ENCODE peak calls at places on chromosomes 3 and 15, in four cellular contexts. C is K562, K is H1, H is HepG2. P is an unnamed sample.

GRCh38 chr3:135229018-135229495 is 434.0 kb downstream of the EPHB1 start:
- DNase-seq in C (no peak), K (no peak), H (no peak), P (no peak)

GRCh38 chr3:142977399-142977728 is 13.9 kb upstream of the PAQR9 start:
- DNase-seq in C (no peak), K (no peak), H (no peak), P (no peak)

GRCh38 chr15:60469893-60470641 is 8.9 kb downstream of the ICE2 start:
- DNase-seq in C (no peak), K (no peak), H (peak), P (no peak)

GRCh38 chr3:46114324-46114988 is 87.2 kb upstream of the XCR1 start:
- DNase-seq in C (no peak), K (no peak), H (peak), P (no peak)

GRCh38 chr15:62124953-62125263 is 40.2 kb downstream of the C2CD4B start:
- DNase-seq in C (no peak), K (no peak), H (no peak), P (no peak)

GRCh38 chr3:180870008-180870733 is 42.3 kb upstream of the FXR1 start:
- DNase-seq in C (peak), K (peak), H (no peak), P (no peak)

GRCh38 chr15:66646308-66646707 is 55.7 kb upstream of the SMAD6 start:
- DNase-seq in C (no peak), K (no peak), H (no peak), P (no peak)

GRCh38 chr3:39428745-39429201 is 22.3 kb downstream of the RPSA start:
- DNase-seq in C (no peak), K (peak), H (no peak), P (no peak)

GRCh38 chr15:75347222-75348033 is 589 bp downstream of the NEIL1 start:
- DNase-seq in C (peak), K (peak), H (no peak), P (no peak)

GRCh38 chr15:89396723-89397652 is 62.4 kb upstream of the POLG start:
- DNase-seq in C (no peak), K (no peak), H (no peak), P (no peak)

GRCh38 chr3:121648219-121648958 is 12.3 kb downstream of the HCLS1 start:
- DNase-seq in C (no peak), K (no peak), H (no peak), P (no peak)

GRCh38 chr3:149717391-149718056 is 34.8 kb downstream of the COMMD2 start:
- DNase-seq in C (peak), K (peak), H (peak), P (no peak)

GRCh38 chr3:100706365-100706764 is 2.9 kb upstream of the TFG start:
- DNase-seq in C (no peak), K (no peak), H (no peak), P (no peak)

GRCh38 chr3:159892171-159892791 is 96.4 kb upstream of the IL12A start:
- DNase-seq in C (no peak), K (no peak), H (no peak), P (no peak)
- TF ChIP-seq GABPA in C (no peak), K (no peak), H (no peak), P (no peak)

DNA sequence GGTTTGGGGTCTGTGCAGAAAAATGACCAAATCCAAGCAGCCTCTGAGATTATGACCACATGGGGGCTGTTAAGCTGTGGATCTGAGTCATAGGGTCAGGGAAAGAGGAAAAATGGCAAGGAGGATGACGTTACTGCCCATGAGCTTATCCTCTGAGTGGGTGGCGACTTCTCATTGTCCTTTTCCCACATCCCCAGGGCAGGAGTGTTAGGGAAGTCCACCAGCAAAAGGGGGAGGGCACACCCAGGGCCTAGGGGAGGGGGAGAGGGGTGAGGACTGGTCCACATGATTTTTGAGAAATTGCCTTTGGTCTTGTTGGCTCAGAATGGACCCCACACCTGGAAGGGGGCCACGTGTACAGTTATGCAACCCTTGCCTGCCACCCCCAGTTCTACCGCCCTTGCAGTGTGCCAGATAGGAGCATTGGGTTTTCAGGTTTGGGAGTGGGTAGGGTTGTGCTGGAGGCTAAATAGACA is 2.6 kb downstream of the CD276 start:
- DNase-seq in C (peak), K (no peak), H (no peak), P (no peak)
- TF ChIP-seq CTCF in C (no peak), K (no peak), H (no peak), P (no peak)

DNA sequence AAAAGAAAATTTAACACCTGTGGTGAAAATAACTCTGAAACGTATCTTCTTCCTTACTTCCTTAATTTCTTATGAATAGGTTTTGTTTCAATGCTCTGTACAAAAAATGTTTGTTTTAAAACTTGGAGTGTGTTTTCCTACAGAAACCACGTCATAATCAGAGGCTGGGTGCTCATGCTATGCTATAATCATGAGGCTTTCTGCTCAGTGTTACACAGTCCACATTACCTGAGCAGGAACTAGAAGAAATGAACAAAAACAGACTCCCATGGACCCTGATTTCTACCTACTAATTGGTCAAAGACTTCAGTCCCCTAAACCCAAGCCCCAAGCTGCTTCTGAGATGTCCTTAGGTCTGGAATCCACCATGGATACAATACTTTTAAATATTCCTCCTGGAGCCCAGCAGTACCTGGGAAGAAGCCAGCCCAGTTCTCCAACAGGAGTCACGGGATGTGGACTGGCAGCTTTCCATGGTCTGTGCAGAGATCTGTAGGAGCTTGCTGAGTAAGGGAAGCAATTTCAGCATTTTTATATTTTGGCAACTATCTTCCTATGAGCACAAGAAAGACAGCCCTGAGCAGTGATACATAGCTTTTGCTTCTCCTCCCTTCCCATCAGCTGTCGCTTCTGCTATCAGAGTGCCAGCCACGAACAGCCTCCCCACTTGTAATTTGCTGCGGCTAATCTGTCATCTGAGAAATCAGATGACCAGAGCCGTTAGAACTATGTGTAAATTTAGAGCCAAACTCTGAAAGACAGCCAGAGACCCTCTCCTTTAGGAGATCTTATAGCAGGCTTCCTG is 65.5 kb downstream of the WDR72 start:
- DNase-seq in C (no peak), K (no peak), H (no peak), P (no peak)
- TF ChIP-seq HDAC2 in C (no peak), K (no peak), H (no peak), P (no peak)

GRCh38 chr3:124520970-124521369 is 209.3 kb upstream of the UMPS start:
- DNase-seq in C (no peak), K (no peak), H (peak), P (no peak)
- TF ChIP-seq GABPA in C (no peak), K (no peak), H (peak), P (no peak)

GRCh38 chr3:114447950-114448479 is 154.2 kb downstream of the TIGIT start:
- DNase-seq in C (no peak), K (no peak), H (no peak), P (no peak)

GRCh38 chr3:114445233-114445632 is 151.4 kb downstream of the TIGIT start:
- DNase-seq in C (no peak), K (no peak), H (no peak), P (no peak)

GRCh38 chr3:114446605-114447004 is 152.8 kb downstream of the TIGIT start:
- DNase-seq in C (no peak), K (no peak), H (no peak), P (no peak)

GRCh38 chr3:114449271-114450007 is 155.6 kb downstream of the TIGIT start:
- DNase-seq in C (no peak), K (no peak), H (no peak), P (no peak)

DNA sequence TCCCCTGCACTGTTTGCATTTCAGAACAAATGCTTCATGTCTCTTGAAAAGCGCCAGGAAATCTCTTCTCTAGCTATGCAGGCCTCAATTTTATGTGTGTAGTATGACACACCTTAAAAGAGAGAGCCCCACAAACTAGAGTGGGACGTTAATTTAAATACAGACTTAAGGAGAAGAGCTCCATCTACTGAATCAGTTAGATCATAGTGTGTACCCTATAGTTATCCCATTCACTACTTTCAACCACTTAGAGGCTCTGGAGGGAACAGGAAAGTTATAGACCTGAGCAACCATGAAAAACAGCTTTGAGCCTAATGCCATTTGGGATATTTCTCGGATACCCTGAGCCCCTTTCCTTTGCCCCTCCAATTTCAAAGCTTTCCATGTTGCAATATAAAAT is 153.7 kb downstream of the TIGIT start:
- DNase-seq in C (no peak), K (no peak), H (no peak), P (no peak)
- TF ChIP-seq CTCF in C (no peak), K (no peak), H (no peak), P (peak)

GRCh38 chr3:59106085-59106629 is 56.3 kb upstream of the CFAP20DC start:
- DNase-seq in C (no peak), K (no peak), H (peak), P (no peak)

GRCh38 chr3:59103552-59103951 is 53.7 kb upstream of the CFAP20DC start:
- DNase-seq in C (no peak), K (no peak), H (no peak), P (no peak)

DNA sequence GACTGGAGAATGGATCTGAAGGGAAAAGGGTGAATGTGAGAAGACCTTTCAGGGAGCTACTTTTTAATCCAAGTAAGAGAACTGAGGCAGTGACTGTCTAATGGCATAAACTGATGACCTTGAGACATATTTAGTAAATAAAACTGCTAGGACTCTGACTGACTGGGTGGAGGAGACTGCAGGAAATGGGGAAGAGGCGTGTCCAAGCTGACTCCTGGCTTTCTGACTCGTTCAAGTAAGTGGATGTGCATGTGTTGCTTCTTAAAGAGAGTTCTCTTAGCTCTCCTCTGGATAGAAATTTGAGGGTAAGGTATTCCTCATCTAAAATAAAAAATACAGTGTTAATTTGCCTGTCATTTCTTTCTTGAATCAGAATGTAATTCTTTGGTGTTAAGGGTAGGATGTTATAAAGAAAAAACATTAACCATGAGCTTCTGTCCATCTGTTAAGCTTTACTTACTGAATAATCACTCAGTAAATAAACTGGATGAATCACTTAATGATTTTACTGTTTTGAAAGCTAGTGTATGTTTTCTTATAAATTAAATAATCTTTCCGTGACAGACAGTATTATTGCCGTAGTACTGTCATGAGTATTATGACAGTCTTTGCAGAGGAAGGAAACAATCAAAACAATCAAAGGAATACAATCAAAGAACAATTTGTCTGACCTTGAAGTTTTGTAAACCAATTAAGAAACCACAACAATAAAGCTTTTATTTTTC is 58.4 kb upstream of the CFAP20DC start:
- DNase-seq in C (no peak), K (no peak), H (no peak), P (no peak)
- TF ChIP-seq HDAC2 in C (no peak), K (no peak), H (no peak), P (no peak)

DNA sequence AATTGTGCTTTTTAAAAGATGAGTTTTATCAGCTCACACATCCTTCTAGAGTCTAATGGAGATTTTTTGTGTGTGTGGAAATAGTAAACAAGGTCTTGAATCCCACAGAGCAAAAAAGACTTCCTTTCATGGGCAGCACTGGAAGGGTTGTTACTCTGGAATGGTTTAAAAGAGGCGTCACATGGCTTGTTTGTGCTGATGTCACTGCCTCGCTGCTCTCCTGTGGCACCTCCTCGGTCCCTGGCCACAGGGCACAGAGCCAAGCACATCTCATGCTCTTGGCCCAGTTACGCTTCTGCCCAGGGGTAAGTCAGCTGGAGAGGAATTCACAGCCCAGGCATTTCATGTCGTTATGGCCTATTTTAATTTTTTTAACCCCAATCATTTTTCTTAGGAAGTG is 53.2 kb downstream of the PGPEP1L start:
- DNase-seq in C (no peak), K (no peak), H (no peak), P (peak)
- TF ChIP-seq GABPA in C (no peak), K (no peak), H (no peak), P (no peak)

DNA sequence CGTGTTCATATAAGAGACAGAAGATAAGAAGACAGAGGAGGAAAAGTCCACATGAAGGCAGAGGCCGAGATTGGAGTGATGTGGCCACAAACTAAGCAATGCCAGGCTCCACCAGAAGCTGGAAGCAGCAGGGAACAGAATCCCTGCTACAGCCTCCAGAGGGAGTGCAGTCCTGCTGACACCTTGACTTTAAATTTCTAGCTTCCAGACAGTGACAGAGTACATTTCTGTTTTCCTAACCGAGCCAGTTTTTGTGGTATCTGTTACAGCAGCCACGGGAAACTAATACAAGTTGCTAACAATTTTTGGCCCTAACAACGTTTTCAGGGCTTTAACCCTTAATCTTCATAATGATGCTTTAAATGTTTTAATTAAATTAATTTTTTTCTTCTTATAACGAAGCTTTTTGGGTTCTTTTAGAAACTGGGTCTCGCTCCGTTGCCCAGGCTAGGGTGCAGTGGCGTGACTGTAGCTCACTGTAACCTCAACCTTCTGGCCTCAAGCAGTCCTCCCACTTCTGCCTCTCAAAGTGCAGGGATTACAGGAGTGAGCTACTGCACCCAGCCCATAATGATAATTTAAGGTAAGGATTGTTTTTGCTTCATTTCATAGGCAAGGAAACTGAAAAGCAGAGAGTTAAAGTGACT is 202.3 kb upstream of the PROK2 start:
- DNase-seq in C (peak), K (no peak), H (peak), P (no peak)
- TF ChIP-seq CTCF in C (peak), K (peak), H (peak), P (peak)

DNA sequence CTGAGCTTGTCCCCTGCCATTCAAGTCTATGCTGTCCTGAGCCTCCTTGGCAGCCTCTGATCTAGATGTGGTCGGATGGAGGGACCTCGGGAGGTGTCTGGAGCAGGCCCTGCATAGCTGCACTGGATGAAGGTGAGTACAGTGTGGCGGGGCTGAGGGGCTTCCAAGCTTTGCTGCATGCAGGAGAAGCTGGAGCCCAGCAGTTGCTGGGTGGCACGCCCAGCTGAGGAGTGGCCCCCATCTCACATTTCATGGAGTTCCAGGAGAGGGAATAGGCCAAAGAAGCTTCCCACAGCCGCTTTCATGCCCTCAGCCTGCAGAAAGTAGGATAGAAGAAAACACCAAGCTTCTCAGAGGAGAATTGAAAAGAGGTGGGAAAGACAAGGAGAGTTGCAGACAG is 48.2 kb upstream of the PRR20G start:
- DNase-seq in C (no peak), K (no peak), H (no peak), P (no peak)
- TF ChIP-seq HDAC2 in C (no peak), K (no peak), H (no peak), P (no peak)

GRCh38 chr3:176041812-176042211 is 1155.5 kb downstream of the TBL1XR1 start:
- DNase-seq in C (no peak), K (no peak), H (no peak), P (no peak)

GRCh38 chr3:176046717-176047116 is 1150.6 kb downstream of the TBL1XR1 start:
- DNase-seq in C (no peak), K (no peak), H (no peak), P (no peak)
- TF ChIP-seq GABPA in C (no peak), K (no peak), H (no peak), P (no peak)